ENCODE peak calls at places on chromosome 20, in nine cellular contexts. One of them, this sample, is unnamed.

GRCh38 chr20:24962510-24962909 is 13.4 kb downstream of the CST7 start:
- DNase-seq in GM12878: no peak
- DNase-seq in GM23338: no peak
- DNase-seq in HCT116: no peak
- DNase-seq in prostate gland: no peak
- DNase-seq in transverse colon: no peak
- DNase-seq in upper lobe of left lung: no peak
- DNase-seq in breast epithelium: no peak
- DNase-seq in sigmoid colon: peak; percentile 24
- DNase-seq in this sample: no peak

GRCh38 chr20:58538752-58539151 is 23.6 kb upstream of the APCDD1L start:
- DNase-seq in GM12878: no peak
- DNase-seq in GM23338: no peak
- DNase-seq in HCT116: no peak
- DNase-seq in prostate gland: no peak
- DNase-seq in transverse colon: no peak
- DNase-seq in upper lobe of left lung: no peak
- DNase-seq in breast epithelium: no peak
- DNase-seq in sigmoid colon: peak; percentile 6
- DNase-seq in this sample: no peak

GRCh38 chr20:17565164-17565845 is 4.6 kb upstream of the DSTN start:
- DNase-seq in GM12878: no peak
- DNase-seq in GM23338: no peak
- DNase-seq in HCT116: no peak
- DNase-seq in prostate gland: no peak
- DNase-seq in transverse colon: no peak
- DNase-seq in upper lobe of left lung: no peak
- DNase-seq in breast epithelium: no peak
- DNase-seq in sigmoid colon: no peak
- DNase-seq in this sample: no peak

GRCh38 chr20:50712771-50713676 is 18.4 kb upstream of the PARD6B start:
- DNase-seq in GM12878: no peak
- DNase-seq in GM23338: no peak
- DNase-seq in HCT116: no peak
- DNase-seq in prostate gland: no peak
- DNase-seq in transverse colon: no peak
- DNase-seq in upper lobe of left lung: no peak
- DNase-seq in breast epithelium: no peak
- DNase-seq in sigmoid colon: peak; percentile 15
- DNase-seq in this sample: no peak

GRCh38 chr20:46810442-46811327 is 84.0 kb upstream of the EYA2 start:
- DNase-seq in GM12878: no peak
- DNase-seq in GM23338: peak; percentile 18
- DNase-seq in HCT116: no peak
- DNase-seq in prostate gland: no peak
- DNase-seq in transverse colon: no peak
- DNase-seq in upper lobe of left lung: no peak
- DNase-seq in breast epithelium: no peak
- DNase-seq in sigmoid colon: no peak
- DNase-seq in this sample: peak; percentile 85

GRCh38 chr20:59726196-59726595 is 121.9 kb downstream of the PHACTR3 start:
- DNase-seq in GM12878: no peak
- DNase-seq in GM23338: no peak
- DNase-seq in HCT116: no peak
- DNase-seq in prostate gland: no peak
- DNase-seq in transverse colon: no peak
- DNase-seq in upper lobe of left lung: no peak
- DNase-seq in breast epithelium: no peak
- DNase-seq in sigmoid colon: no peak
- DNase-seq in this sample: peak; percentile 60

GRCh38 chr20:47574616-47575401 is 73.1 kb downstream of the NCOA3 start:
- DNase-seq in GM12878: no peak
- DNase-seq in GM23338: peak; percentile 13
- DNase-seq in HCT116: no peak
- DNase-seq in prostate gland: no peak
- DNase-seq in transverse colon: no peak
- DNase-seq in upper lobe of left lung: no peak
- DNase-seq in breast epithelium: no peak
- DNase-seq in sigmoid colon: no peak
- DNase-seq in this sample: no peak

GRCh38 chr20:41086402-41087324 is 50.7 kb upstream of the PLCG1 start:
- DNase-seq in GM12878: no peak
- DNase-seq in GM23338: no peak
- DNase-seq in HCT116: no peak
- DNase-seq in prostate gland: peak; percentile 33
- DNase-seq in transverse colon: no peak
- DNase-seq in upper lobe of left lung: no peak
- DNase-seq in breast epithelium: no peak
- DNase-seq in sigmoid colon: no peak
- DNase-seq in this sample: no peak

GRCh38 chr20:23583526-23583925 is 15.2 kb upstream of the CST9L start:
- DNase-seq in GM12878: no peak
- DNase-seq in GM23338: peak; percentile 11
- DNase-seq in HCT116: no peak
- DNase-seq in prostate gland: no peak
- DNase-seq in transverse colon: no peak
- DNase-seq in upper lobe of left lung: no peak
- DNase-seq in breast epithelium: no peak
- DNase-seq in sigmoid colon: no peak
- DNase-seq in this sample: no peak

GRCh38 chr20:1801551-1801950 is 93.7 kb upstream of the SIRPA start:
- DNase-seq in GM12878: no peak
- DNase-seq in GM23338: no peak
- DNase-seq in HCT116: no peak
- DNase-seq in prostate gland: no peak
- DNase-seq in transverse colon: no peak
- DNase-seq in upper lobe of left lung: no peak
- DNase-seq in breast epithelium: no peak
- DNase-seq in sigmoid colon: no peak
- DNase-seq in this sample: no peak

GRCh38 chr20:1804129-1804503 is 91.1 kb upstream of the SIRPA start:
- DNase-seq in GM12878: no peak
- DNase-seq in GM23338: no peak
- DNase-seq in HCT116: no peak
- DNase-seq in prostate gland: no peak
- DNase-seq in transverse colon: no peak
- DNase-seq in upper lobe of left lung: no peak
- DNase-seq in breast epithelium: no peak
- DNase-seq in sigmoid colon: no peak
- DNase-seq in this sample: no peak

GRCh38 chr20:1803216-1804128 is 91.7 kb upstream of the SIRPA start:
- DNase-seq in GM12878: no peak
- DNase-seq in GM23338: peak; percentile 93
- DNase-seq in HCT116: no peak
- DNase-seq in prostate gland: peak; percentile 37
- DNase-seq in transverse colon: peak; percentile 58
- DNase-seq in upper lobe of left lung: peak; percentile 93
- DNase-seq in breast epithelium: no peak
- DNase-seq in sigmoid colon: peak; percentile 78
- DNase-seq in this sample: peak; percentile 67

GRCh38 chr20:1800777-1801176 is 94.4 kb upstream of the SIRPA start:
- DNase-seq in GM12878: no peak
- DNase-seq in GM23338: no peak
- DNase-seq in HCT116: no peak
- DNase-seq in prostate gland: no peak
- DNase-seq in transverse colon: no peak
- DNase-seq in upper lobe of left lung: no peak
- DNase-seq in breast epithelium: no peak
- DNase-seq in sigmoid colon: no peak
- DNase-seq in this sample: no peak

DNA sequence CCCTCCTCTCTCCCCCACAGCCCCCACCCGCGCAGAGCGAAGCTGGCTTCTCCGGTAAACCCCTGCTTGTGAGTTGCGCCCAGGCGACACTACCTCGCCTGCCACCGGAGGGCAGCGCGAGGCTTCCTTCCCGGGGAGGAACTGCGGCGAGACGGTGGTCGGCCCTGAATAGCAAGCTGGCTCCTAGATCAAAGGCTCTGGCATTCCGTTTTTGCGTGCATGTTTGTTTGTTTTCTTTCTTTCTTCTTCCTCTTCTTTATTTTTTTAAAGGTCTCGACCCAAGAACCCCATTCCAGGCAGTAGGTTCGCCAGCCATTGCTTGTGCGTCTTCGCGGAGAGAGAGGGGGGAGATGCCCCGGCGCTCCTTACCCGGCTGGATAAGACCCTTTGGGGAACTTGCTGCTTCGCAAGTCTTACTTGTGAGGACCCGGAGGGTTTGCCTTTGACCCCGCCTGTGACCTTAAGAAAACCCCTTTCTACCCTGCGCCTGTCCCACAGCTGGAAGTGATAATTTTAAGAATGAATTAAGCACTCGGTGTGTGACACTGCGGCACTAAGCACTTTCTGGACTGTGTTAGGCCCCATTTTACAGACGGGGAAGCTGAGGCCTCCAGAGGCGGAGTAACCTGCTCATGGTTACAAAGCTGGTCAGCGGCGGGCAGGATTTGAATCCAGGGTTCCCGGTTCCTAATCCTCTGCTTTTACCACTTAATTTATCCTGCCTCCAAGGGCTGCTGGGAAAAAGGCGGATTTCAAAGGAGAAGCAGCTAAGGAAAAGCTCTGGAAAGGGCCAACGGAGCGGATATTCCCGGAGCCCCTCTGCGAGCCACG is 92.6 kb upstream of the SIRPA start:
- DNase-seq in GM12878: no peak
- DNase-seq in GM23338: peak; percentile 86
- DNase-seq in HCT116: no peak
- DNase-seq in prostate gland: peak; percentile 57
- DNase-seq in transverse colon: peak; percentile 56
- DNase-seq in upper lobe of left lung: peak; percentile 88
- DNase-seq in breast epithelium: peak; percentile 58
- DNase-seq in sigmoid colon: peak; percentile 80
- DNase-seq in this sample: peak; percentile 86
- TF ChIP-seq POLR2AphosphoS5 in GM12878: no peak
- TF ChIP-seq POLR2AphosphoS5 in GM23338: no peak
- TF ChIP-seq POLR2AphosphoS5 in HCT116: no peak
- TF ChIP-seq POLR2AphosphoS5 in prostate gland: peak; percentile 54
- TF ChIP-seq POLR2AphosphoS5 in transverse colon: no peak
- TF ChIP-seq POLR2AphosphoS5 in upper lobe of left lung: peak; percentile 22
- TF ChIP-seq POLR2AphosphoS5 in breast epithelium: no peak
- TF ChIP-seq POLR2AphosphoS5 in sigmoid colon: no peak
- TF ChIP-seq POLR2AphosphoS5 in this sample: no peak

GRCh38 chr20:38067717-38068365 is 34.3 kb downstream of the RPRD1B start:
- DNase-seq in GM12878: no peak
- DNase-seq in GM23338: no peak
- DNase-seq in HCT116: no peak
- DNase-seq in prostate gland: no peak
- DNase-seq in transverse colon: no peak
- DNase-seq in upper lobe of left lung: no peak
- DNase-seq in breast epithelium: no peak
- DNase-seq in sigmoid colon: no peak
- DNase-seq in this sample: no peak
- H3K4me3 ChIP-seq in GM12878: no peak overlapping the region
- H3K4me3 ChIP-seq in GM23338: no peak overlapping the region
- H3K4me3 ChIP-seq in HCT116: no peak overlapping the region
- H3K4me3 ChIP-seq in prostate gland: no peak overlapping the region
- H3K4me3 ChIP-seq in transverse colon: no peak overlapping the region
- H3K4me3 ChIP-seq in upper lobe of left lung: no peak overlapping the region
- H3K4me3 ChIP-seq in breast epithelium: no peak overlapping the region
- H3K4me3 ChIP-seq in sigmoid colon: no peak overlapping the region
- H3K4me3 ChIP-seq in this sample: no peak overlapping the region

GRCh38 chr20:18585134-18585533 is 2.7 kb upstream of the DTD1 start:
- DNase-seq in GM12878: no peak
- DNase-seq in GM23338: peak; percentile 90
- DNase-seq in HCT116: peak; percentile 78
- DNase-seq in prostate gland: no peak
- DNase-seq in transverse colon: no peak
- DNase-seq in upper lobe of left lung: no peak
- DNase-seq in breast epithelium: no peak
- DNase-seq in sigmoid colon: no peak
- DNase-seq in this sample: no peak

GRCh38 chr20:18590163-18590562 is 2.3 kb downstream of the DTD1 start:
- DNase-seq in GM12878: no peak
- DNase-seq in GM23338: no peak
- DNase-seq in HCT116: no peak
- DNase-seq in prostate gland: no peak
- DNase-seq in transverse colon: no peak
- DNase-seq in upper lobe of left lung: no peak
- DNase-seq in breast epithelium: no peak
- DNase-seq in sigmoid colon: no peak
- DNase-seq in this sample: no peak

GRCh38 chr20:18588554-18589043 is 745 bp downstream of the DTD1 start:
- DNase-seq in GM12878: no peak
- DNase-seq in GM23338: peak; percentile 50
- DNase-seq in HCT116: no peak
- DNase-seq in prostate gland: no peak
- DNase-seq in transverse colon: peak; percentile 9
- DNase-seq in upper lobe of left lung: peak; percentile 70
- DNase-seq in breast epithelium: no peak
- DNase-seq in sigmoid colon: no peak
- DNase-seq in this sample: no peak

GRCh38 chr20:18587665-18588553 is at the start of gene DTD1:
- DNase-seq in GM12878: peak; percentile 57
- DNase-seq in GM23338: peak; percentile 96
- DNase-seq in HCT116: peak; percentile 83
- DNase-seq in prostate gland: peak; percentile 90
- DNase-seq in transverse colon: peak; percentile 95
- DNase-seq in upper lobe of left lung: peak; percentile 99
- DNase-seq in breast epithelium: peak; percentile 91
- DNase-seq in sigmoid colon: peak; percentile 96
- DNase-seq in this sample: no peak
- TF ChIP-seq POLR2AphosphoS5 in GM12878: peak; percentile 71
- TF ChIP-seq POLR2AphosphoS5 in GM23338: peak; percentile 56
- TF ChIP-seq POLR2AphosphoS5 in HCT116: peak; percentile 85
- TF ChIP-seq POLR2AphosphoS5 in prostate gland: peak; percentile 34
- TF ChIP-seq POLR2AphosphoS5 in transverse colon: no peak
- TF ChIP-seq POLR2AphosphoS5 in upper lobe of left lung: peak; percentile 23
- TF ChIP-seq POLR2AphosphoS5 in breast epithelium: no peak
- TF ChIP-seq POLR2AphosphoS5 in sigmoid colon: no peak
- TF ChIP-seq POLR2AphosphoS5 in this sample: no peak

GRCh38 chr20:63322146-63322922 is 29.3 kb downstream of the COL20A1 start:
- DNase-seq in GM12878: no peak
- DNase-seq in GM23338: no peak
- DNase-seq in HCT116: no peak
- DNase-seq in prostate gland: no peak
- DNase-seq in transverse colon: no peak
- DNase-seq in upper lobe of left lung: peak; percentile 77
- DNase-seq in breast epithelium: no peak
- DNase-seq in sigmoid colon: peak; percentile 60
- DNase-seq in this sample: no peak

GRCh38 chr20:63320041-63320511 is 27.1 kb downstream of the COL20A1 start:
- DNase-seq in GM12878: no peak
- DNase-seq in GM23338: no peak
- DNase-seq in HCT116: no peak
- DNase-seq in prostate gland: no peak
- DNase-seq in transverse colon: no peak
- DNase-seq in upper lobe of left lung: peak; percentile 75
- DNase-seq in breast epithelium: no peak
- DNase-seq in sigmoid colon: peak; percentile 46
- DNase-seq in this sample: no peak

GRCh38 chr20:63321148-63321831 is 28.3 kb downstream of the COL20A1 start:
- DNase-seq in GM12878: no peak
- DNase-seq in GM23338: no peak
- DNase-seq in HCT116: no peak
- DNase-seq in prostate gland: no peak
- DNase-seq in transverse colon: no peak
- DNase-seq in upper lobe of left lung: peak; percentile 80
- DNase-seq in breast epithelium: no peak
- DNase-seq in sigmoid colon: peak; percentile 82
- DNase-seq in this sample: no peak

GRCh38 chr20:63319164-63320040 is 26.4 kb downstream of the COL20A1 start:
- DNase-seq in GM12878: no peak
- DNase-seq in GM23338: no peak
- DNase-seq in HCT116: no peak
- DNase-seq in prostate gland: no peak
- DNase-seq in transverse colon: no peak
- DNase-seq in upper lobe of left lung: peak; percentile 57
- DNase-seq in breast epithelium: no peak
- DNase-seq in sigmoid colon: peak; percentile 63
- DNase-seq in this sample: no peak

GRCh38 chr20:63320616-63321147 is 27.7 kb downstream of the COL20A1 start:
- DNase-seq in GM12878: no peak
- DNase-seq in GM23338: no peak
- DNase-seq in HCT116: no peak
- DNase-seq in prostate gland: no peak
- DNase-seq in transverse colon: no peak
- DNase-seq in upper lobe of left lung: peak; percentile 40
- DNase-seq in breast epithelium: no peak
- DNase-seq in sigmoid colon: peak; percentile 33
- DNase-seq in this sample: no peak
- H3K4me3 ChIP-seq in GM12878: no peak overlapping the region
- H3K4me3 ChIP-seq in GM23338: no peak overlapping the region
- H3K4me3 ChIP-seq in HCT116: no peak overlapping the region
- H3K4me3 ChIP-seq in prostate gland: no peak overlapping the region
- H3K4me3 ChIP-seq in transverse colon: no peak overlapping the region
- H3K4me3 ChIP-seq in upper lobe of left lung: no peak overlapping the region
- H3K4me3 ChIP-seq in breast epithelium: no peak overlapping the region
- H3K4me3 ChIP-seq in sigmoid colon: no peak overlapping the region
- H3K4me3 ChIP-seq in this sample: no peak overlapping the region